ENCODE peak calls at places on chromosome 18, in ten cellular contexts. N is HFF-Myc, Z is HCT116, W is bronchial epithelial cell, Q is vagina, F is NB4, H is mucosa of descending colon, K is GM12865, D is fibroblast of mammary gland, V is K562. P is an unnamed sample.
A peak's percentile ranks its signal among the peaks of the same experiment; 100 is the strongest.

GRCh38 chr18:35005963-35006577 is 35.1 kb upstream of the MAPRE2 start:
- DNase-seq in N (peak; percentile 61), Z (peak; percentile 71), W (peak; percentile 68), Q (no peak), F (peak; percentile 74), H (no peak), K (peak; percentile 64), D (peak; percentile 76), V (peak; percentile 80), P (peak; percentile 16)

GRCh38 chr18:41449612-41450011 is 505.4 kb upstream of the PIK3C3 start:
- DNase-seq in N (no peak), Z (no peak), W (peak; percentile 26), Q (no peak), F (no peak), H (no peak), K (no peak), D (no peak), V (no peak), P (no peak)

GRCh38 chr18:676747-677544 is 19.5 kb downstream of the TYMS start:
- DNase-seq in N (no peak), Z (no peak), W (no peak), Q (no peak), F (no peak), H (no peak), K (peak; percentile 60), D (no peak), V (no peak), P (no peak)

GRCh38 chr18:35616664-35617423 is 35.3 kb downstream of the GALNT1 start:
- DNase-seq in N (peak; percentile 59), Z (no peak), W (peak; percentile 96), Q (no peak), F (peak; percentile 90), H (peak; percentile 54), K (peak; percentile 92), D (peak; percentile 82), V (peak; percentile 42), P (peak; percentile 75)

GRCh38 chr18:11154983-11155759 is 5.8 kb upstream of the PIEZO2 start:
- DNase-seq in N (no peak), Z (no peak), W (no peak), Q (no peak), F (no peak), H (no peak), K (peak; percentile 21), D (no peak), V (no peak), P (no peak)

GRCh38 chr18:45793295-45793965 is 32.0 kb upstream of the SIGLEC15 start:
- DNase-seq in N (no peak), Z (peak; percentile 75), W (peak; percentile 100), Q (no peak), F (peak; percentile 55), H (no peak), K (peak; percentile 43), D (peak; percentile 90), V (no peak), P (no peak)

GRCh38 chr18:68428666-68429065 is 286.2 kb downstream of the TMX3 start:
- DNase-seq in N (no peak), Z (no peak), W (no peak), Q (no peak), F (no peak), H (no peak), K (no peak), D (peak; percentile 47), V (no peak), P (no peak)

GRCh38 chr18:39945076-39945475 is 2010.0 kb upstream of the PIK3C3 start:
- DNase-seq in N (no peak), Z (no peak), W (peak; percentile 22), Q (no peak), F (no peak), H (no peak), K (no peak), D (peak; percentile 31), V (no peak), P (no peak)

GRCh38 chr18:75161629-75162028 is 47.3 kb downstream of the PTGR3 start:
- DNase-seq in N (no peak), Z (peak; percentile 32), W (no peak), Q (no peak), F (peak; percentile 81), H (peak; percentile 66), K (no peak), D (no peak), V (peak; percentile 46), P (no peak)

GRCh38 chr18:31624892-31625640 is 33.4 kb downstream of the TTR start:
- DNase-seq in N (no peak), Z (no peak), W (no peak), Q (no peak), F (no peak), H (peak; percentile 49), K (no peak), D (no peak), V (peak; percentile 52), P (no peak)

GRCh38 chr18:76708727-76709353 is 113.5 kb upstream of the ZNF236 start:
- DNase-seq in N (no peak), Z (no peak), W (no peak), Q (no peak), F (no peak), H (no peak), K (no peak), D (no peak), V (no peak), P (no peak)

GRCh38 chr18:76707534-76707933 is 114.8 kb upstream of the ZNF236 start:
- DNase-seq in N (no peak), Z (no peak), W (no peak), Q (no peak), F (no peak), H (no peak), K (no peak), D (no peak), V (no peak), P (no peak)

GRCh38 chr18:76709659-76710645 is 112.4 kb upstream of the ZNF236 start:
- DNase-seq in N (peak; percentile 44), Z (peak; percentile 52), W (peak; percentile 41), Q (no peak), F (peak; percentile 79), H (peak; percentile 61), K (peak; percentile 79), D (peak; percentile 73), V (peak; percentile 56), P (peak; percentile 12)

GRCh38 chr18:76710646-76711520 is 111.5 kb upstream of the ZNF236 start:
- DNase-seq in N (no peak), Z (no peak), W (no peak), Q (no peak), F (no peak), H (no peak), K (no peak), D (no peak), V (no peak), P (no peak)

DNA sequence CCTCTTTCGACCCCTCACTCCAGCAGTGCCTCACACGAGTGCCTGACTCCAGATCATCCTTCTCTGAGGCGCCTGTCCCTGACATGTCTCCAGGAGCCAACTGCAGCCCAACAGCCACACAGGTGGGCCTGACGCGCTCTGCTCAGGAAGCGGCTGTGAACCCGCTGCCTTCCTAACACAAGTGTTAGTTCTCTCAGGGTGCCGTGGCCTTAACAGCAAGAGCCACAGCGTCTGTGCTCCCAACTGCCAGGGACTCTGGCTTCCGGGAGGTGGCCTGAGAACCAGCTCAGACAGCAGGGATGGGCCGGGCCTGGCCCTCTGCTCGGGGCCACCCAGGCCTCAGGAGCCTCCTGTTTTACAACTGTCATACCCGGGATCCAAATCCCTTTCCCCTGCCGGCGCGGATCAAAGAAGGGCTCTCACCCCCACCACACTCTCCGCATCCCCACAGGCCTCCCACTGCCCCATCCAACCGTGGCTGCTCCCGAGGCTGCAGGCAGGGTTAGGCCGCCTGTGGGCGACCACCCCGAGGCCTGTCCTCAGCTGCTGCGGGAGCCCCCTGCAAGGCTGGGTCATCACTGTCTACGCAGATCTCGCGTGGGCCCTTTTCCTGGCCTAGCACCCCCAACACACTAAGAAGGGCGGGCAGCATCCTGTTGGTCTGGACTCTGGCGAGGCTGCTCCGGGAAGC is 114.2 kb upstream of the ZNF236 start:
- DNase-seq in N (no peak), Z (no peak), W (no peak), Q (no peak), F (no peak), H (no peak), K (no peak), D (no peak), V (no peak), P (no peak)
- H3K4me3 ChIP-seq in N (no peak overlapping the region), Z (no peak overlapping the region), W (no peak overlapping the region), Q (no peak overlapping the region), F (no peak overlapping the region), H (no peak overlapping the region), K (no peak overlapping the region), D (no peak overlapping the region), V (no peak overlapping the region), P (no peak overlapping the region)

DNA sequence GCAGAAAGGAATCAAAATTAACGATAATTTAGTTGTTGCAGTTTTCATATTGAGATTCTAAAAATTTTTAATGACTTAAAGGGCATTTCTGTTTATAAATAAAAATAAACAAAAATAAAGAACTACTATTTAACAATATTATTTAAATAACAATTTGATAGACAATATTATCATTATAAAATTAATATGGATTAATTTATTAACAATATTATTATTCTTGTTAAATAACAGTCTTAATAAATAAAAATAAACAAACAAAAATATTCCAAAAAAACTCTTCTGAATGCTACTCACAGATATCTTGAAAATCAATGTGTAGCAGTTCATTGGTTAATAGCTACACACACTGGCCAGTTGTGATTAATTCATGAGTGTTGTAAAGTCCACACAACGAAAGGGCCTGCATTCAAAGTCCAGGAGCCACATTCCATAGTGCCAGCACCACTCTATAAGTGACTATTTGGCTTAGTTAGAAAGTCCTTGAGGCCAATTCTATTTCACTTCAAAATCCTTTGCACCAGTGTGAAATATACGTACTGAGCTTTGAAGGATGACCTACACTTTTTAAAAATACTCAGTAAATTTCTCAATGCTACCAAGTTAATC is 117.1 kb downstream of the ZNF521 start:
- DNase-seq in N (no peak), Z (no peak), W (no peak), Q (no peak), F (no peak), H (no peak), K (no peak), D (no peak), V (no peak), P (no peak)
- TF ChIP-seq CTCF in N (no peak), Z (no peak), W (no peak), Q (no peak), F (no peak), H (no peak), K (no peak), D (no peak), V (no peak), P (no peak)

GRCh38 chr18:61606759-61607158 is 273.5 kb downstream of the CDH20 start:
- DNase-seq in N (peak; percentile 84), Z (peak; percentile 81), W (peak; percentile 96), Q (no peak), F (peak; percentile 3), H (peak; percentile 33), K (no peak), D (peak; percentile 89), V (peak; percentile 24), P (no peak)
- H3K4me3 ChIP-seq in N (peak overlapping the region; percentile 42), Z (peak overlapping the region; percentile 30), W (peak overlapping the region; percentile 32), Q (peak overlapping the region; percentile 25), F (no peak overlapping the region), H (no peak overlapping the region), K (no peak overlapping the region), D (peak overlapping the region; percentile 48), V (peak overlapping the region; percentile 38), P (no peak overlapping the region)

DNA sequence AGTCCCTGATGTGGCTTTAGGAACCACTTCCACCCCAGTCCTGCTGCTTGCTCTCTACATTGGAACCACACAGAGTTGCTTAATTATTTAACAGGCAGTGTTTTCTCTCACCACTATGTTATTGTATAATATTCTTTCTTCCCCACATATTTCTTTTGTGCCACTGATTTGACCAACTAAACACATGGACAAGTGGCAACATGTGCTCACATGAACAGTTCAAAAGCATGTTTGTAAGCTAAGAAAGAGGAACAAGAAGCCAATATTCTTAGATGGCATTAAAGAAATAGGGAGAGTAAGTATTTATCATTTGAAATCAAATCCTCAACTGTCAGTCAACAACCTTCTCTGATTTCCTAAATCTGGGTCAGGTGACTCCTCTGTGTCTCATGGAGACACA is 409.6 kb downstream of the FBXO15 start:
- DNase-seq in N (no peak), Z (no peak), W (peak; percentile 84), Q (no peak), F (no peak), H (no peak), K (no peak), D (no peak), V (no peak), P (no peak)
- TF ChIP-seq CTCF in N (no peak), Z (no peak), W (no peak), Q (no peak), F (no peak), H (no peak), K (no peak), D (no peak), V (no peak), P (no peak)